ENCODE peak calls at places on chromosomes 11 and 22, in five cellular contexts. One of them, this sample, is unnamed.

GRCh38 chr22:46844606-46845210 is 82.3 kb downstream of the TBC1D22A start:
- DNase-seq in stimulated activated naive B cell treated with anti-CD40 and anti-IgM and Interleukin-4, amounts not matched to agents 10 μg/mL and 1 μg/mL and 100 μg/mL, for 72 hours: no peak
- DNase-seq in stimulated activated CD8-positive, alpha-beta memory T cell treated with anti-CD3 and anti-CD28 coated beads, Interleukin-15, amount 100 ng/mL, for 4 hours: no peak
- DNase-seq in Calu3: no peak
- DNase-seq in activated T-cell treated with anti-CD3 and anti-CD28 coated beads for 1 hour: no peak
- DNase-seq in this sample: no peak

GRCh38 chr11:79182794-79183193 is 258.0 kb downstream of the TENM4 start:
- DNase-seq in activated T-cell treated with anti-CD3 and anti-CD28 coated beads for 1 hour: no peak
- DNase-seq in Calu3: no peak
- DNase-seq in stimulated activated CD8-positive, alpha-beta memory T cell treated with anti-CD3 and anti-CD28 coated beads, Interleukin-15, amount 100 ng/mL, for 4 hours: no peak
- DNase-seq in stimulated activated naive B cell treated with anti-CD40 and anti-IgM and Interleukin-4, amounts not matched to agents 10 μg/mL and 1 μg/mL and 100 μg/mL, for 72 hours: no peak
- DNase-seq in this sample: no peak

GRCh38 chr11:132238331-132238730 is 867.9 kb downstream of the NTM start:
- DNase-seq in activated T-cell treated with anti-CD3 and anti-CD28 coated beads for 1 hour: no peak
- DNase-seq in stimulated activated naive B cell treated with anti-CD40 and anti-IgM and Interleukin-4, amounts not matched to agents 10 μg/mL and 1 μg/mL and 100 μg/mL, for 72 hours: no peak
- DNase-seq in Calu3: no peak
- DNase-seq in stimulated activated CD8-positive, alpha-beta memory T cell treated with anti-CD3 and anti-CD28 coated beads, Interleukin-15, amount 100 ng/mL, for 4 hours: no peak
- DNase-seq in this sample: no peak

GRCh38 chr11:111259871-111260270 is 14.3 kb downstream of the POU2AF2 start:
- DNase-seq in Calu3: no peak
- DNase-seq in stimulated activated CD8-positive, alpha-beta memory T cell treated with anti-CD3 and anti-CD28 coated beads, Interleukin-15, amount 100 ng/mL, for 4 hours: no peak
- DNase-seq in stimulated activated naive B cell treated with anti-CD40 and anti-IgM and Interleukin-4, amounts not matched to agents 10 μg/mL and 1 μg/mL and 100 μg/mL, for 72 hours: no peak
- DNase-seq in activated T-cell treated with anti-CD3 and anti-CD28 coated beads for 1 hour: no peak
- DNase-seq in this sample: no peak

GRCh38 chr22:49372530-49373288 is 455.0 kb downstream of the BRD1 start:
- DNase-seq in Calu3: peak; percentile 46
- DNase-seq in stimulated activated CD8-positive, alpha-beta memory T cell treated with anti-CD3 and anti-CD28 coated beads, Interleukin-15, amount 100 ng/mL, for 4 hours: no peak
- DNase-seq in stimulated activated naive B cell treated with anti-CD40 and anti-IgM and Interleukin-4, amounts not matched to agents 10 μg/mL and 1 μg/mL and 100 μg/mL, for 72 hours: no peak
- DNase-seq in activated T-cell treated with anti-CD3 and anti-CD28 coated beads for 1 hour: no peak
- DNase-seq in this sample: no peak

GRCh38 chr22:22867996-22868715 is 19.5 kb upstream of the IGLL5 start:
- DNase-seq in stimulated activated naive B cell treated with anti-CD40 and anti-IgM and Interleukin-4, amounts not matched to agents 10 μg/mL and 1 μg/mL and 100 μg/mL, for 72 hours: no peak
- DNase-seq in stimulated activated CD8-positive, alpha-beta memory T cell treated with anti-CD3 and anti-CD28 coated beads, Interleukin-15, amount 100 ng/mL, for 4 hours: no peak
- DNase-seq in Calu3: no peak
- DNase-seq in activated T-cell treated with anti-CD3 and anti-CD28 coated beads for 1 hour: no peak
- DNase-seq in this sample: no peak

GRCh38 chr11:122677256-122677655 is 21.7 kb downstream of the UBASH3B start:
- DNase-seq in stimulated activated CD8-positive, alpha-beta memory T cell treated with anti-CD3 and anti-CD28 coated beads, Interleukin-15, amount 100 ng/mL, for 4 hours: no peak
- DNase-seq in stimulated activated naive B cell treated with anti-CD40 and anti-IgM and Interleukin-4, amounts not matched to agents 10 μg/mL and 1 μg/mL and 100 μg/mL, for 72 hours: no peak
- DNase-seq in activated T-cell treated with anti-CD3 and anti-CD28 coated beads for 1 hour: no peak
- DNase-seq in Calu3: no peak
- DNase-seq in this sample: no peak

GRCh38 chr22:25404923-25405853 is 159.3 kb upstream of the GRK3 start:
- DNase-seq in Calu3: peak; percentile 73
- DNase-seq in stimulated activated CD8-positive, alpha-beta memory T cell treated with anti-CD3 and anti-CD28 coated beads, Interleukin-15, amount 100 ng/mL, for 4 hours: peak; percentile 45
- DNase-seq in activated T-cell treated with anti-CD3 and anti-CD28 coated beads for 1 hour: peak; percentile 51
- DNase-seq in stimulated activated naive B cell treated with anti-CD40 and anti-IgM and Interleukin-4, amounts not matched to agents 10 μg/mL and 1 μg/mL and 100 μg/mL, for 72 hours: peak; percentile 49
- DNase-seq in this sample: peak; percentile 54

GRCh38 chr22:21995660-21996059 is 13.1 kb upstream of the TOP3B start:
- DNase-seq in stimulated activated naive B cell treated with anti-CD40 and anti-IgM and Interleukin-4, amounts not matched to agents 10 μg/mL and 1 μg/mL and 100 μg/mL, for 72 hours: no peak
- DNase-seq in stimulated activated CD8-positive, alpha-beta memory T cell treated with anti-CD3 and anti-CD28 coated beads, Interleukin-15, amount 100 ng/mL, for 4 hours: no peak
- DNase-seq in activated T-cell treated with anti-CD3 and anti-CD28 coated beads for 1 hour: no peak
- DNase-seq in Calu3: no peak
- DNase-seq in this sample: no peak

GRCh38 chr11:55474321-55474720 is 79.9 kb upstream of the OR4C15 start:
- DNase-seq in activated T-cell treated with anti-CD3 and anti-CD28 coated beads for 1 hour: no peak
- DNase-seq in stimulated activated naive B cell treated with anti-CD40 and anti-IgM and Interleukin-4, amounts not matched to agents 10 μg/mL and 1 μg/mL and 100 μg/mL, for 72 hours: no peak
- DNase-seq in stimulated activated CD8-positive, alpha-beta memory T cell treated with anti-CD3 and anti-CD28 coated beads, Interleukin-15, amount 100 ng/mL, for 4 hours: no peak
- DNase-seq in Calu3: no peak
- DNase-seq in this sample: no peak

GRCh38 chr11:95671768-95672167 is 117.8 kb downstream of the FAM76B start:
- DNase-seq in stimulated activated naive B cell treated with anti-CD40 and anti-IgM and Interleukin-4, amounts not matched to agents 10 μg/mL and 1 μg/mL and 100 μg/mL, for 72 hours: no peak
- DNase-seq in activated T-cell treated with anti-CD3 and anti-CD28 coated beads for 1 hour: no peak
- DNase-seq in stimulated activated CD8-positive, alpha-beta memory T cell treated with anti-CD3 and anti-CD28 coated beads, Interleukin-15, amount 100 ng/mL, for 4 hours: no peak
- DNase-seq in Calu3: no peak
- DNase-seq in this sample: no peak

GRCh38 chr11:79437274-79437980 is 3.4 kb downstream of the TENM4 start:
- DNase-seq in stimulated activated CD8-positive, alpha-beta memory T cell treated with anti-CD3 and anti-CD28 coated beads, Interleukin-15, amount 100 ng/mL, for 4 hours: no peak
- DNase-seq in Calu3: peak; percentile 24
- DNase-seq in stimulated activated naive B cell treated with anti-CD40 and anti-IgM and Interleukin-4, amounts not matched to agents 10 μg/mL and 1 μg/mL and 100 μg/mL, for 72 hours: no peak
- DNase-seq in activated T-cell treated with anti-CD3 and anti-CD28 coated beads for 1 hour: no peak
- DNase-seq in this sample: no peak